ENCODE peak calls at places on chromosomes 6 and 20, in four cellular contexts. One of them, this sample, is unnamed.
A peak's percentile ranks its signal among the peaks of the same experiment; 100 is the strongest.

GRCh38 chr20:33445881-33446615 is 2.5 kb upstream of the SNTA1 start:
- DNase-seq in trophoblast cell: no peak
- DNase-seq in H1: no peak
- DNase-seq in neuronal stem cell: no peak
- DNase-seq in this sample: no peak

GRCh38 chr6:113927001-113927400 is 43.9 kb downstream of the HDAC2 start:
- DNase-seq in trophoblast cell: no peak
- DNase-seq in H1: no peak
- DNase-seq in neuronal stem cell: no peak
- DNase-seq in this sample: no peak

GRCh38 chr20:53917145-53918009 is 153.0 kb downstream of the BCAS1 start:
- DNase-seq in trophoblast cell: peak; percentile 60
- DNase-seq in H1: no peak
- DNase-seq in neuronal stem cell: no peak
- DNase-seq in this sample: peak; percentile 84

GRCh38 chr6:34914358-34914757 is 25.3 kb downstream of the ANKS1A start:
- DNase-seq in trophoblast cell: no peak
- DNase-seq in H1: no peak
- DNase-seq in neuronal stem cell: no peak
- DNase-seq in this sample: no peak

GRCh38 chr6:170279977-170280688 is 10.7 kb downstream of the DLL1 start:
- DNase-seq in trophoblast cell: peak; percentile 72
- DNase-seq in H1: no peak
- DNase-seq in neuronal stem cell: no peak
- DNase-seq in this sample: no peak

GRCh38 chr6:14729186-14729871 is 516.5 kb upstream of the JARID2 start:
- DNase-seq in trophoblast cell: no peak
- DNase-seq in H1: no peak
- DNase-seq in neuronal stem cell: peak; percentile 26
- DNase-seq in this sample: no peak

GRCh38 chr6:155628315-155628714 is 172.7 kb upstream of the NOX3 start:
- DNase-seq in trophoblast cell: no peak
- DNase-seq in H1: no peak
- DNase-seq in neuronal stem cell: no peak
- DNase-seq in this sample: no peak

GRCh38 chr6:38483526-38483925 is 156.2 kb downstream of the BTBD9 start:
- DNase-seq in trophoblast cell: no peak
- DNase-seq in H1: no peak
- DNase-seq in neuronal stem cell: no peak
- DNase-seq in this sample: no peak

GRCh38 chr20:48204499-48204898 is 419.2 kb upstream of the SULF2 start:
- DNase-seq in trophoblast cell: no peak
- DNase-seq in H1: no peak
- DNase-seq in neuronal stem cell: no peak
- DNase-seq in this sample: no peak

DNA sequence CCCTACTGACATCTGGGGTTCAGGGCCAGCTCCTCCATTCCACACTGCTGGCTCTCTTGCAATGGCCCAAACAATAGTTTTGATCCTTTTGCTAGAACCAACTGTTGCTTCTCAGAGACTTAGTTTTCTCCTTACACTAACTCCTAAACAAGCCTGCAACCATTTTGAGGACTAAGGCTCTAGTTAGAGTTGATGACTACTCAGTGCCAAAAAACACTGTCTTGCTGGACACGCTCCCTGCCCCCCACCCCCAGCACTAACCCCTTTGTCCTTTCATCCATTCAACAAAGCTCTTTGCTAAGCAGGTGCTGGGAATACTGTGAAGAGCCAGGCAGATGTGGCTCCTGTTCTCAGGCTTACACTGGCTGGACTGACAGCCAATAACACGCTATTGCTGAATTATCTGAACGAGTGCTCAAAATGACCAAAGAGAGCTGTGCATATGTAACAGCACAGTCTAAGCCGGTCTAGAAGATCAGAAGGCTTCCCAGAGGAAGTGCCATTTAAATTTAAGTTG is 17.6 kb downstream of the GCLC start:
- DNase-seq in trophoblast cell: no peak
- DNase-seq in H1: no peak
- DNase-seq in neuronal stem cell: no peak
- DNase-seq in this sample: no peak
- H2BK12ac ChIP-seq in trophoblast cell: no peak overlapping the region
- H2BK12ac ChIP-seq in H1: no peak overlapping the region
- H2BK12ac ChIP-seq in neuronal stem cell: peak overlapping the region; percentile 35
- H2BK12ac ChIP-seq in this sample: no peak overlapping the region

GRCh38 chr20:50731055-50731929 is at the start of gene PARD6B:
- DNase-seq in trophoblast cell: peak; percentile 100
- DNase-seq in H1: peak; percentile 99
- DNase-seq in neuronal stem cell: peak; percentile 99
- DNase-seq in this sample: peak; percentile 94

GRCh38 chr20:50728486-50728980 is 2.8 kb upstream of the PARD6B start:
- DNase-seq in trophoblast cell: no peak
- DNase-seq in H1: no peak
- DNase-seq in neuronal stem cell: no peak
- DNase-seq in this sample: no peak

GRCh38 chr20:50728981-50729874 is 2.2 kb upstream of the PARD6B start:
- DNase-seq in trophoblast cell: no peak
- DNase-seq in H1: no peak
- DNase-seq in neuronal stem cell: no peak
- DNase-seq in this sample: peak; percentile 66

GRCh38 chr20:50730765-50731054 is 670 bp upstream of the PARD6B start:
- DNase-seq in trophoblast cell: no peak
- DNase-seq in H1: no peak
- DNase-seq in neuronal stem cell: no peak
- DNase-seq in this sample: no peak

GRCh38 chr20:50729925-50730764 is 1.2 kb upstream of the PARD6B start:
- DNase-seq in trophoblast cell: peak; percentile 41
- DNase-seq in H1: no peak
- DNase-seq in neuronal stem cell: no peak
- DNase-seq in this sample: peak; percentile 83
- H2BK12ac ChIP-seq in trophoblast cell: peak overlapping the region; percentile 30
- H2BK12ac ChIP-seq in H1: no peak overlapping the region
- H2BK12ac ChIP-seq in neuronal stem cell: peak overlapping the region; percentile 24
- H2BK12ac ChIP-seq in this sample: peak overlapping the region; percentile 80

DNA sequence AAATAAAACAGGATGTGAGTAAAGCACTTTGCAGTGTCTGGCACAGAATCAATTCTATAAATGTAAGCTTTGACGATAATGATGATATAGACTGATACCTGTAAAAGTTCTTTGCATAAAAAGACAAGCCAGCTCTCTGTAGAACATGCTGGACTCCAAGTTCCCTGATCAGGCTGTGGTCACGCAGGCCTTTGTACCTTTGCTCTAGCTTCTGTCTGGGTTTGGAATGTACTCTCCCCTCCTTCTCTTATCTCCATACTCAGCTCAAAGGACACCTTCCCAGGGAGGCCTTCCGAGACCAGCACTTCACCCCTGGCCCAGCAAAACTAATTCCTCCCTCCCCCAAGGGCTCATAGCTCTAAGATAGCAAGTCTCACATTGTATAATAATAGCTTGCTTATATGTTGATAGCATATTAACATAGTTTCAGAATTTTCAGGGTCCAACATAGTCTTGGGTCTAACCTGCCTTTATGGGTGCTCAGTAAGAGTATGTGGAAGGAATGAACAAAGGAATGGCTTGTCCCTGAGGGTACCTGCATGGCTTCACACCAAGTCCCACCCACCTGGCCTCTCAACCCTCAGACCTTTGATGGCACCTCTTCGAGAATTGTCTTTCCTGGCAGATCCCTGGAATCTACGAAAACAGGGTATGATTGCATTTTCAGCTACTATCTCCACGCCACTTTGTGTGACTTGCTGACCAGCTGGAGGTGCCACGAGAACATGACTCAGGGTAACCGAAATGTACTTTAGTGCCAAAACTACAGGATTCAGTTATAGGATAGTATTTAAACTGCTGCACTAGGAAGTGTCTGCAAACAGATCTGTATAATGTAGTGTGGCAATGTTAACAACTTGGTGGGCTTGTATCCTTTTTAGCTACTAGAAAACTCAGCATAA is 41.7 kb upstream of the PIM1 start:
- DNase-seq in trophoblast cell: peak; percentile 97
- DNase-seq in H1: no peak
- DNase-seq in neuronal stem cell: no peak
- DNase-seq in this sample: peak; percentile 46
- H2BK12ac ChIP-seq in trophoblast cell: peak overlapping the region; percentile 5
- H2BK12ac ChIP-seq in H1: peak overlapping the region; percentile 69
- H2BK12ac ChIP-seq in neuronal stem cell: no peak overlapping the region
- H2BK12ac ChIP-seq in this sample: no peak overlapping the region

DNA sequence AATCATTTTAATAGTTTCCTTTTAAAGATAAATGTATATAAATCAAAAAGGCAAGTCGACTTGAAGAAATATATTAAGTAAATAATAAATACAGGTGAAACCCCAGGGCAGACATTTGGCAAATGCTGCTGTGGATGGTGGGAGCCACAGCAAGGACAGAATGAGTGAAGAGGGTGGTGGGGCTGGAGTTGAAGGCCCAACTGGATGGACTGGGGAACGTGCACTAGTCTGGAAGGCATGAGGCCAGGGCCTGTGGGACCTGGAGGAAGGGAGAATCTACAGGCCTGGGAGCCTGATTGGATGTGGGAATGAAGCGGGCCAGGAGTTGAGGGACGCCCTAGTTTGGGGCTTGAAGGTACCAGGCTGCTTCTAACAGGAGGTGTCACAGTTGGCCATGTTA is 30.6 kb upstream of the BLCAP start:
- DNase-seq in trophoblast cell: no peak
- DNase-seq in H1: no peak
- DNase-seq in neuronal stem cell: no peak
- DNase-seq in this sample: no peak
- H2BK12ac ChIP-seq in trophoblast cell: peak overlapping the region; percentile 92
- H2BK12ac ChIP-seq in H1: no peak overlapping the region
- H2BK12ac ChIP-seq in neuronal stem cell: no peak overlapping the region
- H2BK12ac ChIP-seq in this sample: no peak overlapping the region

GRCh38 chr6:118651282-118652050 is at the start of gene CEP85L:
- DNase-seq in trophoblast cell: peak; percentile 97
- DNase-seq in H1: peak; percentile 84
- DNase-seq in neuronal stem cell: peak; percentile 92
- DNase-seq in this sample: peak; percentile 91
- H2BK12ac ChIP-seq in trophoblast cell: peak within 1 kb of the TSS; percentile 73
- H2BK12ac ChIP-seq in H1: peak within 1 kb of the TSS; percentile 41
- H2BK12ac ChIP-seq in neuronal stem cell: no peak within 1 kb of the TSS
- H2BK12ac ChIP-seq in this sample: peak within 1 kb of the TSS; percentile 18

DNA sequence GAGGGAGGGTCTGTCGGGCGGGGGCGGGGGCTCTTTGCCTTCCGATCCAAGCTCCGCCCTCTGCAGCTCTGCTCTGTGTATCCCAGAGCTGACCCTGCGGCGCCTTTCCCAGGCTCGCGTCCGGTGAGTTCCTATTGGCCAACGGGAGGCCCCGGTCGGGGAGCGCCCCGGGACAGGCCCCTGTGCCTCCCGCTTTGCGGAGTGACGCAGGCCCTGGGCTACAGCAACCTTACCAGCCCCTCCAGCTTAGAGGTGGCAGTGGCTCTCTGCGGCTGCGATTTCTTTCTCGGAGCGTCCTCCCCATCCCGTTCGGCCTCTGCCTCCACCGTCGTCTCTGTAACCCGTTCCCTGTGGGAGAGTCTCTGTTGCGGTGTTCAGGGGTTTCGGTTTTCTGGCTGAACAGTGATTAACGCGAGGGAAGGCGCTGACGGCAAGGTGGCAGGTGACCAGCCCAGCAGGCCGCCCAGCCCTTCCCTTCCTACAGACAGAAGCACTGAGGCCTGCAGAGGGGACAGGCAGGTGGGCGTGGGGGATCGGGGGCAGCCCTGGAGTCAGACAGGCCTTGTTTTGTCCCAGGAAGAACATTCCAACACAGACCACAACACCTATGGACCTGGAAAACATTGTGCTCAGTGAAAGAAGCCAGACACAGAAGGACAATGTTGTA is 18.1 kb upstream of the CEBPB start:
- DNase-seq in trophoblast cell: peak; percentile 74
- DNase-seq in H1: peak; percentile 82
- DNase-seq in neuronal stem cell: peak; percentile 74
- DNase-seq in this sample: peak; percentile 93
- H2BK12ac ChIP-seq in trophoblast cell: no peak overlapping the region
- H2BK12ac ChIP-seq in H1: peak overlapping the region; percentile 71
- H2BK12ac ChIP-seq in neuronal stem cell: no peak overlapping the region
- H2BK12ac ChIP-seq in this sample: peak overlapping the region; percentile 71

DNA sequence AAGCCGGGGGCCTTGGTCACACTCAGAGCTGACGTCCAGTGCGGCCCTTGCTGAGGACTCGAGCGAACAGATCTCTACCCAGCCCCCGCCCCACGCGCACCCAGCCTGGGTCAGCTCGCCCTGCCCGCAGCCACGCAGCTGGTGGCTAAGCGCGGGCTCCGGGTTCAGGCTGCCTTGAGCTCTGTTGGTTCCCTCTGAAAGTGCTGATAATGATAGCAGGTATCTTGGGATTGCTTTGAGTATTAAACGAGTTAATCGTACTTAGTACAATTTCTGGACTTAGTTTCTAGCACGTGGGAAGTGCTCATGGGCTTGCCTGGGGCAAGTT is 88.1 kb upstream of the TGM3 start:
- DNase-seq in trophoblast cell: no peak
- DNase-seq in H1: no peak
- DNase-seq in neuronal stem cell: no peak
- DNase-seq in this sample: no peak
- H2BK12ac ChIP-seq in trophoblast cell: no peak overlapping the region
- H2BK12ac ChIP-seq in H1: no peak overlapping the region
- H2BK12ac ChIP-seq in neuronal stem cell: no peak overlapping the region
- H2BK12ac ChIP-seq in this sample: no peak overlapping the region

DNA sequence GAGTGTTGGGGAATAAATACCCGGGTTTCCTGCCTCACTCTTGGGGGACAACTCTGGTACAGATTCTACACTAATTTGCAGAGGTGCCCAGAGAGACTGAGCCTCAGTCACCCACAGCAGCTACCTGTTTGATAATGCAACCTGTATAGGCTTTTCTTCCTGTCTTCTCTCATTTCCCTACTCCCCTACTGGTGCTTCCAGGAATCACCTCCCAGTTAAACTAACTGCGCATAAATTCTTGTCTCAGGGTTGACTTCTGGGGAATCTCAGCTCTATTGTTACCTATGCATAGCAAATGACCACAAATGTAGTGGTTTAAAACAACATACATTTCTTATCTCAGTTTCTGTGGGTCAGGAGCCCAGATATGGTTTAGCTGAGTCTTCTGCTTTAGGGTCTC is 11.3 kb downstream of the OCSTAMP start:
- DNase-seq in trophoblast cell: no peak
- DNase-seq in H1: no peak
- DNase-seq in neuronal stem cell: no peak
- DNase-seq in this sample: no peak
- H2BK12ac ChIP-seq in trophoblast cell: no peak overlapping the region
- H2BK12ac ChIP-seq in H1: no peak overlapping the region
- H2BK12ac ChIP-seq in neuronal stem cell: no peak overlapping the region
- H2BK12ac ChIP-seq in this sample: no peak overlapping the region

GRCh38 chr6:148760143-148760505 is 13.3 kb downstream of the UST start:
- DNase-seq in trophoblast cell: no peak
- DNase-seq in H1: no peak
- DNase-seq in neuronal stem cell: no peak
- DNase-seq in this sample: no peak

GRCh38 chr6:148758492-148758891 is 11.7 kb downstream of the UST start:
- DNase-seq in trophoblast cell: peak; percentile 37
- DNase-seq in H1: no peak
- DNase-seq in neuronal stem cell: no peak
- DNase-seq in this sample: no peak

GRCh38 chr6:148757944-148758343 is 11.1 kb downstream of the UST start:
- DNase-seq in trophoblast cell: no peak
- DNase-seq in H1: no peak
- DNase-seq in neuronal stem cell: no peak
- DNase-seq in this sample: no peak

GRCh38 chr6:148761532-148761951 is 14.7 kb downstream of the UST start:
- DNase-seq in trophoblast cell: no peak
- DNase-seq in H1: no peak
- DNase-seq in neuronal stem cell: no peak
- DNase-seq in this sample: no peak

GRCh38 chr6:148760568-148761531 is 14.0 kb downstream of the UST start:
- DNase-seq in trophoblast cell: no peak
- DNase-seq in H1: no peak
- DNase-seq in neuronal stem cell: peak; percentile 20
- DNase-seq in this sample: peak; percentile 89
- H2BK12ac ChIP-seq in trophoblast cell: no peak overlapping the region
- H2BK12ac ChIP-seq in H1: no peak overlapping the region
- H2BK12ac ChIP-seq in neuronal stem cell: no peak overlapping the region
- H2BK12ac ChIP-seq in this sample: peak overlapping the region; percentile 21

This sample was measured in mesenchymal stem cell.